ENCODE peak calls at places on chromosome 4, in four cellular contexts. S, G, N and I are unnamed samples.

GRCh38 chr4:61199869-61200194 is 294 bp upstream of the ADGRL3 start:
- DNase-seq in G (no peak), S (no peak), N (no peak), I (no peak)

GRCh38 chr4:79232555-79232954 is 93.3 kb downstream of the NAA11 start:
- DNase-seq in S (no peak), N (no peak), G (no peak), I (no peak)

GRCh38 chr4:52982246-52982950 is 120.3 kb downstream of the RASL11B start:
- DNase-seq in S (peak; percentile 18), N (peak; percentile 32), G (no peak), I (no peak)

GRCh38 chr4:185412412-185412811 is 13.4 kb downstream of the UFSP2 start:
- DNase-seq in G (no peak), N (no peak), S (no peak), I (no peak)

GRCh38 chr4:6968496-6968895 is 58.9 kb downstream of the TBC1D14 start:
- DNase-seq in G (no peak), N (no peak), S (no peak), I (no peak)

GRCh38 chr4:2251073-2251794 is 9.3 kb upstream of the HAUS3 start:
- DNase-seq in G (no peak), S (no peak), N (no peak), I (no peak)

GRCh38 chr4:71938776-71939175 is 93.0 kb upstream of the NPFFR2 start:
- DNase-seq in G (no peak), N (no peak), S (no peak), I (no peak)

GRCh38 chr4:156581693-156582092 is 389.9 kb downstream of the PDGFC start:
- DNase-seq in N (no peak), G (no peak), S (no peak), I (no peak)

GRCh38 chr4:44738615-44739014 is 12.3 kb upstream of the GNPDA2 start:
- DNase-seq in N (no peak), S (no peak), G (no peak), I (no peak)

DNA sequence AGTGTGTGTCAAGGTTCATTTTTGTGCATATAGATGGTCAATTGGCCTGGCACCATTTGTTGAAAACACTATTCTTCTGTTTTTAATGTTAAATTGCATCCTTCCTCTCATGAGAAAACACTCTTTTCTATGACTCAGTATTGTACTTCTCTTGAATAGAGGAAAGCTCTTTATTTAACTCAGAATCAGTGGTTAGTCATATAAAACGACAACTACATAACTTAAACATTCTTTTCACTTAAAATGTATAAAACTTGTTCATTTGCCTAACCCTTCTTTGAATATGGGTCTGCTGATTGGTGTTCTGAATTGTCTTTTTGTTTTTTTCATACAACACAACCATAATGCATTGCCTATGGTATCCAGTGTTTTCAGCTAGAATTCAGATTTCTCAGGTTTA is 17.2 kb upstream of the MRPL1 start:
- DNase-seq in N (no peak), S (no peak), G (no peak), I (no peak)
- TF ChIP-seq CREB1 in N (no peak), S (no peak), G (no peak), I (no peak)

GRCh38 chr4:48367016-48367415 is 25.7 kb downstream of the SLAIN2 start:
- DNase-seq in G (no peak), S (no peak), N (no peak), I (no peak)

GRCh38 chr4:48366611-48367010 is 25.3 kb downstream of the SLAIN2 start:
- DNase-seq in G (no peak), S (no peak), N (no peak), I (no peak)

GRCh38 chr4:48360285-48360965 is 19.1 kb downstream of the SLAIN2 start:
- DNase-seq in N (no peak), S (no peak), G (no peak), I (no peak)

GRCh38 chr4:48360966-48361470 is 19.7 kb downstream of the SLAIN2 start:
- DNase-seq in G (no peak), S (no peak), N (no peak), I (no peak)
- H3K9ac ChIP-seq in G (no peak overlapping the region), S (no peak overlapping the region), N (no peak overlapping the region), I (no peak overlapping the region)

DNA sequence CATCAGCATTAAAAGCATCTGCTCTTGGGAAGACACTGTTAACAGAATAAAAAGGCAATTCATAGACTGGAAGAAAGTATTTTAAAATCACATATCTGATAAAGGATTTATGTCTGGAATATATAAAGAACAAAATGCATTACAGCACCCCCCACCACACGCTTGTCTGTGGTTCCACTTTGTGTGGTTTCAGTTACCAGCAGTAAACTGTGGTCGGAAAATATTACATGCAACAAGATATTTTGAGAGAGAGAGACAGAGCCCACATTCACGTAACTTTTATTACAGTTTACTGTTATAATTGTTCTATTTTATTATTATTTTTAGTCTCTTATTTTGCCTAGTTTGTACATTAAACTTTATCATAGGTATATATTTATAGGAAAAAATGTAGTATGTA is 21.2 kb upstream of the PDE6B start:
- DNase-seq in S (no peak), N (no peak), G (no peak), I (no peak)
- H3K9me3 ChIP-seq in S (no peaks in the 10 kb centered on the region), N (no peaks in the 10 kb centered on the region), G (no peaks in the 10 kb centered on the region), I (peaks cover 2% of the 10 kb centered on the region)

GRCh38 chr4:4727536-4727935 is 131.9 kb upstream of the MSX1 start:
- DNase-seq in G (no peak), N (no peak), S (no peak), I (no peak)

GRCh38 chr4:4734425-4734824 is 125.0 kb upstream of the MSX1 start:
- DNase-seq in S (no peak), N (no peak), G (no peak), I (no peak)

GRCh38 chr4:4733663-4734062 is 125.8 kb upstream of the MSX1 start:
- DNase-seq in S (no peak), G (no peak), N (no peak), I (no peak)

GRCh38 chr4:4726051-4726450 is 133.4 kb upstream of the MSX1 start:
- DNase-seq in G (no peak), N (no peak), S (peak; percentile 34), I (no peak)

GRCh38 chr4:4730214-4730613 is 129.3 kb upstream of the MSX1 start:
- DNase-seq in S (no peak), N (no peak), G (no peak), I (no peak)
- TF ChIP-seq CREB1 in S (no peak), N (no peak), G (no peak), I (no peak)

GRCh38 chr4:138891610-138892009 is 124.0 kb upstream of the NOCT start:
- DNase-seq in S (no peak), N (no peak), G (no peak), I (no peak)
- H3K9ac ChIP-seq in S (no peak overlapping the region), N (no peak overlapping the region), G (no peak overlapping the region), I (no peak overlapping the region)